ENCODE peak calls at places on chromosomes 4 and X, in eight cellular contexts. L is spleen, M is IMR-90, V is uterus, X is adrenal gland, P is lower leg skin, G is heart left ventricle, E is tibial nerve. J is an unnamed sample.

GRCh38 chr4:78732332-78733104 is 43.6 kb upstream of the BMP2K start:
- DNase-seq in G (no peak), V (no peak), M (no peak), E (no peak), L (no peak), P (no peak), X (no peak), J (no peak)

GRCh38 chr4:122512430-122512829 is 55.9 kb upstream of the IL2 start:
- DNase-seq in E (no peak), L (no peak), V (no peak), P (no peak), G (no peak), X (no peak), M (no peak), J (no peak)

GRCh38 chrX:41781500-41781899 is 57.5 kb downstream of the GPR82 start:
- DNase-seq in E (no peak), G (no peak), M (peak), X (no peak), V (no peak), L (no peak), P (no peak), J (no peak)

GRCh38 chr4:89024051-89024675 is 32.8 kb downstream of the FAM13A start:
- DNase-seq in V (peak), G (no peak), X (peak), E (peak), L (no peak), P (peak), M (peak), J (peak)

GRCh38 chr4:168925789-168926490 is 84.1 kb downstream of the CBR4 start:
- DNase-seq in V (no peak), P (no peak), G (no peak), L (no peak), E (no peak), X (no peak), M (no peak), J (no peak)

GRCh38 chr4:120922390-120923200 is at the start of gene PRDM5:
- DNase-seq in G (peak), P (peak), V (peak), X (peak), E (peak), L (peak), M (peak), J (peak)

GRCh38 chr4:5524451-5524850 is 183.9 kb downstream of the EVC2 start:
- DNase-seq in L (no peak), P (no peak), G (no peak), V (no peak), E (no peak), M (no peak), X (no peak), J (no peak)

GRCh38 chr4:37662861-37663390 is 23.2 kb downstream of the RELL1 start:
- DNase-seq in V (no peak), X (peak), G (peak), P (no peak), M (peak), L (no peak), E (no peak), J (no peak)

GRCh38 chrX:50762578-50762977 is 51.4 kb downstream of the SHROOM4 start:
- DNase-seq in X (no peak), L (no peak), G (no peak), M (no peak), V (no peak), E (no peak), P (no peak), J (no peak)

GRCh38 chr4:33162122-33162521 is 2442.0 kb downstream of the PCDH7 start:
- DNase-seq in P (no peak), L (no peak), M (no peak), E (no peak), V (no peak), X (no peak), G (no peak), J (no peak)

GRCh38 chr4:9143421-9144080 is 26.7 kb upstream of the FAM90A26 start:
- DNase-seq in P (no peak), G (no peak), E (no peak), X (no peak), L (no peak), M (no peak), V (no peak), J (no peak)

GRCh38 chr4:138826754-138827153 is 188.8 kb upstream of the NOCT start:
- DNase-seq in X (no peak), L (no peak), V (no peak), G (no peak), E (no peak), P (no peak), M (no peak), J (no peak)

GRCh38 chr4:17805580-17805979 is 5.0 kb downstream of the DCAF16 start:
- DNase-seq in X (no peak), E (no peak), G (no peak), M (no peak), V (no peak), L (no peak), P (no peak), J (no peak)

GRCh38 chr4:47837582-47838294 is at the start of gene CORIN:
- DNase-seq in P (no peak), L (no peak), G (peak), E (no peak), V (no peak), M (no peak), X (no peak), J (no peak)

GRCh38 chr4:793941-794621 is 31.8 kb downstream of the CPLX1 start:
- DNase-seq in M (peak), P (no peak), V (no peak), L (no peak), G (no peak), E (no peak), X (no peak), J (no peak)

GRCh38 chr4:915595-915994 is 16.5 kb downstream of the GAK start:
- DNase-seq in M (peak), V (no peak), G (no peak), X (no peak), P (no peak), L (peak), E (peak), J (no peak)

GRCh38 chr4:40617903-40618302 is 11.8 kb downstream of the RBM47 start:
- DNase-seq in M (no peak), G (no peak), P (no peak), E (no peak), V (no peak), L (no peak), X (no peak), J (no peak)

GRCh38 chr4:138405439-138405838 is 163.3 kb upstream of the SLC7A11 start:
- DNase-seq in M (peak), P (no peak), E (no peak), L (no peak), X (no peak), V (no peak), G (no peak), J (no peak)

GRCh38 chrX:7570432-7571009 is 272.4 kb upstream of the VCX start:
- DNase-seq in L (no peak), V (no peak), G (no peak), P (no peak), M (no peak), X (no peak), E (no peak), J (no peak)

GRCh38 chrX:111100191-111100590 is 4.2 kb downstream of the PAK3 start:
- DNase-seq in V (no peak), M (peak), X (peak), L (peak), E (peak), G (no peak), P (no peak), J (peak)

GRCh38 chrX:7158468-7158990 is 10.6 kb upstream of the PUDP start:
- DNase-seq in P (no peak), M (no peak), X (no peak), V (no peak), E (no peak), G (no peak), L (no peak), J (no peak)

GRCh38 chr4:7195546-7196282 is 3.4 kb downstream of the SORCS2 start:
- DNase-seq in E (no peak), P (no peak), X (no peak), G (no peak), L (no peak), V (peak), M (no peak), J (no peak)

GRCh38 chr4:5635826-5636196 is 72.5 kb downstream of the EVC2 start:
- DNase-seq in X (no peak), P (no peak), M (peak), V (no peak), E (no peak), L (no peak), G (no peak), J (no peak)

GRCh38 chr4:25090516-25090915 is 59.8 kb upstream of the LGI2 start:
- DNase-seq in M (peak), L (no peak), V (no peak), G (no peak), P (no peak), E (no peak), X (no peak), J (no peak)

GRCh38 chr4:26892480-26893150 is 32.0 kb downstream of the STIM2 start:
- DNase-seq in V (no peak), M (no peak), P (no peak), L (no peak), G (no peak), X (no peak), E (no peak), J (no peak)

GRCh38 chr4:38243385-38244053 is 283.3 kb downstream of the PTTG2 start:
- DNase-seq in M (peak), E (no peak), X (no peak), G (no peak), L (no peak), P (no peak), V (no peak), J (no peak)

GRCh38 chrX:94977562-94977961 is 1303.6 kb downstream of the FAM133A start:
- DNase-seq in V (no peak), L (no peak), X (no peak), G (no peak), M (no peak), E (no peak), P (no peak), J (no peak)

GRCh38 chr4:183256756-183257385 is 63.2 kb downstream of the CLDN22 start:
- DNase-seq in L (peak), X (peak), P (no peak), G (peak), M (peak), V (peak), E (peak), J (no peak)

GRCh38 chr4:14222630-14223029 is 595.1 kb upstream of the BOD1L1 start:
- DNase-seq in V (no peak), X (no peak), M (no peak), P (no peak), E (no peak), G (peak), L (no peak), J (no peak)

GRCh38 chrX:42085836-42086235 is 162.5 kb upstream of the CASK start:
- DNase-seq in M (no peak), L (no peak), X (no peak), V (no peak), P (no peak), G (no peak), E (no peak), J (no peak)

GRCh38 chr4:113327513-113327912 is 278.1 kb downstream of the ANK2 start:
- DNase-seq in V (no peak), E (peak), G (no peak), P (peak), X (no peak), M (peak), L (no peak), J (no peak)

GRCh38 chrX:74421181-74422028 is at the start of gene SLC16A2:
- DNase-seq in M (peak), G (peak), E (peak), L (peak), V (peak), P (peak), X (peak), J (peak)

GRCh38 chr4:95507147-95507546 is 41.6 kb downstream of the UNC5C start:
- DNase-seq in X (no peak), E (no peak), M (no peak), V (no peak), P (no peak), L (no peak), G (no peak), J (no peak)

GRCh38 chr4:153296424-153296823 is 48.1 kb upstream of the MND1 start:
- DNase-seq in E (no peak), X (no peak), M (peak), V (peak), L (no peak), G (peak), P (peak), J (peak)

GRCh38 chr4:158146736-158147135 is 26.1 kb downstream of the GASK1B start:
- DNase-seq in P (no peak), V (no peak), E (no peak), M (no peak), L (no peak), G (no peak), X (no peak), J (no peak)

GRCh38 chr4:39528056-39528465 is 822 bp upstream of the UGDH start:
- DNase-seq in X (no peak), G (no peak), V (peak), M (peak), E (peak), L (no peak), P (peak), J (no peak)

GRCh38 chr4:74044676-74045075 is 6.2 kb upstream of the CXCL3 start:
- DNase-seq in M (peak), G (no peak), L (no peak), X (no peak), P (no peak), E (no peak), V (no peak), J (no peak)

GRCh38 chr4:123843137-123843536 is 446.5 kb downstream of the SPRY1 start:
- DNase-seq in M (no peak), L (no peak), V (no peak), G (no peak), E (no peak), P (no peak), X (no peak), J (no peak)

GRCh38 chrX:149392896-149393295 is 112.2 kb downstream of the IDS start:
- DNase-seq in E (no peak), P (no peak), G (no peak), V (no peak), L (no peak), M (no peak), X (no peak), J (no peak)

GRCh38 chr4:111984169-111984873 is 160.9 kb upstream of the FAM241A start:
- DNase-seq in X (no peak), M (no peak), G (no peak), P (no peak), E (no peak), V (no peak), L (no peak), J (no peak)

GRCh38 chr4:151105454-151106032 is 6.1 kb downstream of the RPS3A start:
- DNase-seq in M (no peak), L (no peak), G (no peak), X (no peak), E (no peak), P (no peak), V (no peak), J (no peak)
- TF ChIP-seq POLR2A in M (no peak), L (no peak), G (no peak), X (no peak), E (no peak), P (no peak), V (no peak), J (no peak)

DNA sequence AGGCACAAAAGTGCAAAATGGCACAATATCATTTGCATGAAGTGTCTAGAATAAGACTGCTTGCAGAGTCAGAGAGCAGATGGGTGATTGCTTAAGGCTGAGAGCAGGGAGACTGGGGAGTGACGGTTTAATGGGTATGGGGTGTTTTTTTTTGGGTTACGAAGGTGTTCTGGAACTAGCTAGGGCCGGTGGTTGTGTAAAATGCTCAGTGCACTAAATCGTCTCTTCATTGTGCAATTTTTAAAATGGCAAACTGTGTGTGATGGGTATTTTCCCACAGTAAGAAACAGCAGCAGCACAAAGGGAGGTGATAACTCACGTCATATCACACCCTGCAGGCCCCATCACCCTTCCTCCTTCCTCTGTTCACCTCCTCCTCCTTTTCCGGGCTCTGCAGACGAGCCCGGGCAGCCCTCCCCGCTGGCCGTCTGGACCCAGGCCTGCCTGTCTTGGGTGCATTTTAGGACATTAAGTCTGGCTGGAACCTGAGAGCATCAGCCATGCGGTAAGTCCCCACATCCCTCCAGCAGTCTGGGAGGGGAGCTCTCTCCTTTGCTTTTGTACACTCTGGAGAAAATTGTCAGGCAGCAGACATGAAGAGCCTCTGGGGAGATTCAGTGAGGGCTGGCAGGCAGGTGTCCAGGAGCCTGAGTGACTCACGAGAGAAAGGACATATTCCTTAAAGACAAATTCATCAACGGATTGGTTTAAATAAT is 42.7 kb downstream of the ASMT start:
- DNase-seq in G (no peak), V (peak), L (peak), E (no peak), P (no peak), M (no peak), X (no peak), J (no peak)
- H3K4me3 ChIP-seq in G (peak), V (no peak), L (peak), E (no peak), P (no peak), M (no peak), X (no peak), J (no peak)

GRCh38 chrX:132044953-132045352 is 21.9 kb downstream of the STK26 start:
- DNase-seq in P (no peak), G (no peak), V (no peak), E (no peak), M (no peak), L (no peak), X (no peak), J (no peak)

GRCh38 chrX:132040066-132040465 is 17.0 kb downstream of the STK26 start:
- DNase-seq in X (no peak), E (no peak), V (no peak), P (no peak), L (no peak), M (no peak), G (no peak), J (no peak)

GRCh38 chrX:132037479-132037993 is 14.4 kb downstream of the STK26 start:
- DNase-seq in V (no peak), G (no peak), P (no peak), L (no peak), X (no peak), M (no peak), E (no peak), J (no peak)

GRCh38 chrX:132043977-132044376 is 20.9 kb downstream of the STK26 start:
- DNase-seq in M (no peak), V (no peak), X (no peak), P (no peak), E (no peak), L (no peak), G (no peak), J (no peak)

GRCh38 chrX:132041016-132041415 is 17.9 kb downstream of the STK26 start:
- DNase-seq in M (no peak), G (no peak), L (no peak), E (no peak), X (no peak), V (no peak), P (no peak), J (no peak)
- TF ChIP-seq CTCF in M (no peak), G (no peak), L (no peak), E (no peak), X (no peak), V (no peak), P (no peak), J (no peak)

GRCh38 chrX:13201605-13202219 is 118.1 kb downstream of the ATXN3L start:
- DNase-seq in V (no peak), X (no peak), L (no peak), P (no peak), M (no peak), G (no peak), E (no peak), J (no peak)
- TF ChIP-seq POLR2A in V (no peak), X (no peak), L (no peak), P (no peak), M (no peak), G (no peak), E (no peak), J (no peak)

GRCh38 chr4:127239902-127240575 is 392.7 kb upstream of the INTU start:
- DNase-seq in V (no peak), M (no peak), G (no peak), E (no peak), X (no peak), L (no peak), P (no peak), J (no peak)
- H3K4me3 ChIP-seq in V (no peak), M (no peak), G (no peak), E (no peak), X (no peak), L (no peak), P (no peak), J (no peak)

DNA sequence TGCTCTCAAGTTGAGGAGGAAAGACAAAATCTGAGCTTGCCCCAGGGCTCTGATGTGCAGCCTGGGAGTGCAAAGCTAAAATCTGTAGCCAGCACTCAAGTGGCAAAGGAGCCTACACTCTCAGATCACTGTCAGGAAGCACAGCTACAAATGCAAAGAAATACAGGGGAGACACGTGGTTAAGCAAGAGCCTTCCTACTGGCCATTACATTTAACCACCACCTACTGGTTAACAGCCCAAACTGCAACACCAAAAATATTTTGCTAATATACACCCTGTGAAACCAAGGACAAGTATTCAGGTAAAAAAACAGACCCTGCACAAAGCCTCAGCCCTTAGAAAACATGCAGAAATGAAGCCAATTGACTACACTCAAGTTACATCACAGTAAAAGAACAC is 170.4 kb upstream of the FGF16 start:
- DNase-seq in P (no peak), E (no peak), L (no peak), G (no peak), M (no peak), V (no peak), X (no peak), J (no peak)
- TF ChIP-seq CTCF in P (no peak), E (no peak), L (no peak), G (no peak), M (no peak), V (no peak), X (no peak), J (no peak)

DNA sequence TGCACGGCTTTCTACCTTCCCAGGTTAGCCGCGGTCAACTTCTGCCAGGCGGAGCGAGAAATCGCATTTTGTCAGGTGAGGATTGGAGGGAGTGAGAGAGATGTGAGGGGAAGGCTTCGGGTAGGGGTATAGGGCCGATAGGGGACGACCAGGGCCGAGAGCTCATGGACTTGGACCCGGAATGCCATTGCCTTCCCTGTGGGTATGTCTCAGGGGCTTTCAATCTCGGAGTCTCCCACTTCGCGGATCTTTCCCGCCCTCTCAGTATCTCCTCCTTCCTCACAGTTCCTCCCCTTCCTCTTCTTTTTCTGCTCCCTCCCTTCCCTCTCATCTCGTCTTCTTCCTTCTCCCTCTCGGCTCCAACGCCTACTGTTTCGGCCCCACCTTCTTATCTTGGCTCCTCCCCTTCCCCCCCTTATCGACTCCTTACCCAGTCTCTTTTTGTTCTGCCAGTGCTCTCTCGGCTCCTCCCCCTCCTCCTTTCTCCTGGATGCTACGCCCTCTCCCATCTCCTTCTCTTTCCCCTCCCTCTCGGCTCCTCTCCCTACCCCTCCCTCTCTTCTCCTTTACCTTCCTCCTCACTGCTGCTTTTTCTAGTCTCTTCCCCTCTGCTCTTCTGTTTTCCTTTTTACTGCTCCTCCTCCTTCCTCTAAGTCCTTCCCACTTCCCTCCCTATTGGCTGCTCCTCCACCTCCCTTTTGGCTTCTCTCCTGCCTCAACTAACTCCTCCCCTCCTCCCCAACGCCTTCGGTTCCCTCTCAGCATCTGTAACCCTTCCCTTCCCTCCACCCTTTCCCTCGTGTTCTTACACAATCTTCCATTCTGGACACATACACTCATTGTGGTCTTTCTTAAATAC is 29.4 kb upstream of the RBMX start:
- DNase-seq in M (peak), G (peak), V (peak), X (peak), E (peak), P (peak), L (no peak), J (peak)
- TF ChIP-seq POLR2A in M (no peak), G (no peak), V (peak), X (no peak), E (peak), P (no peak), L (no peak), J (peak)

J was measured in prostate gland.